ENCODE peak calls at places on chromosomes 3 and 15, in four cellular contexts. N is IMR-90; C is tibial artery; W is CD8-positive, alpha-beta T cell. T is an unnamed sample. For H3K4me1, the result is how much of the 10 kb centered on the place peaks cover.

GRCh38 chr15:45121706-45122417 is 7.7 kb downstream of the DUOXA2 start:
- DNase-seq in N (peak), C (no peak), W (no peak), T (no peak)

GRCh38 chr15:96947296-96947695 is 616.8 kb downstream of the NR2F2 start:
- DNase-seq in N (no peak), C (no peak), W (no peak), T (no peak)

GRCh38 chr3:169780738-169781137 is 7.5 kb downstream of the MYNN start:
- DNase-seq in N (no peak), C (no peak), W (no peak), T (no peak)

GRCh38 chr3:100335137-100335833 is 728 bp downstream of the NIT2 start:
- DNase-seq in N (no peak), C (no peak), W (no peak), T (no peak)

GRCh38 chr3:134419214-134419965 is 45.1 kb upstream of the AMOTL2 start:
- DNase-seq in N (no peak), C (no peak), W (no peak), T (peak)

GRCh38 chr3:124552224-124552623 is 178.0 kb upstream of the UMPS start:
- DNase-seq in N (peak), C (no peak), W (no peak), T (peak)

GRCh38 chr3:86801921-86802320 is 189.0 kb downstream of the VGLL3 start:
- DNase-seq in N (peak), C (no peak), W (no peak), T (no peak)

GRCh38 chr3:123286308-123287023 is 84.7 kb downstream of the SEC22A start:
- DNase-seq in N (peak), C (no peak), W (no peak), T (peak)

GRCh38 chr3:120039642-120040610 is 54.3 kb downstream of the GSK3B start:
- DNase-seq in N (no peak), C (no peak), W (no peak), T (no peak)
- TF ChIP-seq CTCF in N (no peak), C (no peak), W (no peak), T (no peak)

GRCh38 chr3:158791259-158791920 is 10.5 kb upstream of the MFSD1 start:
- DNase-seq in N (peak), C (no peak), W (no peak), T (no peak)
- H3K4me3 ChIP-seq in N (no peak), C (peak), W (no peak), T (no peak)

GRCh38 chr3:112377418-112378071 is 44.6 kb downstream of the CD200 start:
- DNase-seq in N (peak), C (no peak), W (no peak), T (no peak)
- H3K4me1 ChIP-seq in N (under half), C (under half), W (under half), T (under half)

GRCh38 chr3:126927846-126928245 is 55.1 kb upstream of the PLXNA1 start:
- DNase-seq in N (no peak), C (peak), W (no peak), T (no peak)
- TF ChIP-seq CTCF in N (no peak), C (no peak), W (no peak), T (no peak)

DNA sequence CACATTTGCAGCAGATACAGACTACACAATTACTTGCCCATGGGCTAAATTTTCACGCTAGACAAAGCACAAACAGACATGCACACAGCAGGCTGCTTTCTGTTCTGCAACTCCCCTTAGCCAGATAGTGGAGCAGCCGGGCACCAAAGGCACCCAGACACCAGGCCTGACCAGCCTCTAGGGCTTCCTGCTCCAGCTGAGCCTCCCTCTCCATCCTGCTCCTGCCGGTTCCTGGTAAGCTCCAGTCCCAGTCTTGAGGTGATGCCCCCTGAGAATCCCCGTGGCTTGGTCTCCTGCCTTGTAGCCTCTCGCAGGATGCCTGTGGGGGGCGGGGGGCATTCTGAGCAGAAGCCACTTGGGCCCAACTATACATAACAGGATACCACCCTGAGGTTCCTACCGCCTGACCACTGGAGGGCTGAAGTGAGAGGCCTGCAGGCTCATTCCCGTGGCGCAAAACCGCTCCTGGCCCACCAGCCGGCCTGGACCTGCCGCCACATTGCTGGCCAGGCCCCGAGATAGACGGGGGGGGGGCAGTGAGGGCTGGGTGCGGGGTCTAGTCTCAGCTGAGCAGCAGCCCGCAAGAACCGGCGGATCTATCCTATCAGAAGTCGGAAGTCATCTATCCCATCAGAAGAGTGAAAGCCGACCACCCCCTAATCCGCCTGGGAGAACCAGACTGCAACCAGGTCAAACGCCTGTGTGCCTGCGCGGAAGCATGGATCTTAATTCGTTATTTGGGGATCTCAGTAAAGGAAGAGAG is 3.9 kb downstream of the FOXL2 start:
- DNase-seq in N (no peak), C (no peak), W (no peak), T (no peak)
- H3K4me3 ChIP-seq in N (no peak), C (no peak), W (no peak), T (no peak)

DNA sequence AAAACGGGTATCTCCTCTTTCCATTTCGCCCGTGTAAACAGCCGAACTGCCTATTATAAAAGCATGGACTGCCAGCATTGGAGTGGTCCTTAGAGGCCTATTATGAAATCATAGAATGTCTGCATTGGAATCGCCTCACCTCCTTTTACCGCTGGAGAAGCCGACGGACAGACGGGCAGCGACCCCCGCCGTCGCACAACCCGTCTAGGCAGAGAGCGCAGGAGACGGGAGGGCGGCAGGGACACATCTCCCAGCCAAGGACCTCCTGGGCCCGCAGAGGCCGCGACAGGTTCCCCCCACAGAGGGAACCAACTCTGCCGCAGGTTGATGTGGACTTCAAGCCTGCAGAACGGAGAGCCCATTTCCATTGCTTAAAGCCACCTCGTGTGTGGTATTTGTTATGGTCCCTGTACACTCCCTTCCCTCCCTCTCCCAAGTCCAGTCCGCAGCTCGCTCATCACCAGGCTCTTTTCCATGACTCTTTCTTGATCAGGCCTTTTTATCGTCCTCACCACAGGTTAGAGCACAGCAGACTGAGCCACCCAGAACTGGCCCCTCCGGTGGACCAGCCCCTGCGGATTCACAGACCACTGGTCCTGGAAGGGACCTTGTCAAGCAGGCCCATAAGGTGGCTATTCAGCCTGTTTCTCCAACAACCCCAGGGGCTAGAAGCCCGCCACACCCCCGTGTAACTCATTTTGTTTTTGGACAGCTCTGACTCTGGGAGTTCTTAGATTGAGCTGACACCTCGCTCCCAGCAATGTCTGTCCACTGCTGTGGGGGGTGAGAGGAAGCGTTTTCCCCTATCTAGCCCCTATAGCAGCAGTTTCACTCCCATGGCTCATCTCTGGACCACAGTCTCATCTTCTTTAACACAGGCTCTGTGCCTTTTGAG is 764 bp upstream of the PPP1R2 start:
- DNase-seq in N (no peak), C (no peak), W (no peak), T (no peak)
- H3K4me1 ChIP-seq in N (under half), C (under half), W (half or more), T (under half)

T was measured in pancreas.